ENCODE peak calls at places on chromosomes 5 and 9, in nine cellular contexts. N is brain microvascular endothelial cell, Q is OCI-LY7, T is body of pancreas, U is cardiac muscle cell, K is left lung, P is AG04450, I is GM23248, B is thoracic aorta. H is an unnamed sample.

GRCh38 chr5:150615141-150615699 is 25.2 kb upstream of the SYNPO start:
- DNase-seq in N (peak; percentile 59), Q (no peak), T (peak; percentile 70), U (no peak), K (no peak), P (no peak), I (peak; percentile 83), B (no peak), H (no peak)

GRCh38 chr5:96200611-96201010 is 232.4 kb downstream of the PCSK1 start:
- DNase-seq in N (no peak), Q (no peak), T (no peak), U (no peak), K (no peak), P (no peak), I (no peak), B (no peak), H (no peak)

GRCh38 chr9:106953166-106953565 is 90.2 kb downstream of the ZNF462 start:
- DNase-seq in N (peak; percentile 40), Q (no peak), T (no peak), U (no peak), K (no peak), P (peak; percentile 43), I (peak; percentile 55), B (no peak), H (no peak)

GRCh38 chr5:1325870-1326546 is 18.9 kb downstream of the CLPTM1L start:
- DNase-seq in N (no peak), Q (no peak), T (peak; percentile 8), U (no peak), K (peak; percentile 30), P (no peak), I (peak; percentile 49), B (no peak), H (no peak)

GRCh38 chr5:67879619-67880357 is 335.8 kb upstream of the PIK3R1 start:
- DNase-seq in N (peak; percentile 53), Q (no peak), T (no peak), U (no peak), K (no peak), P (no peak), I (peak; percentile 44), B (no peak), H (no peak)

GRCh38 chr5:152723482-152723881 is 318.4 kb upstream of the NMUR2 start:
- DNase-seq in N (no peak), Q (no peak), T (no peak), U (no peak), K (no peak), P (no peak), I (no peak), B (no peak), H (no peak)

GRCh38 chr9:89427621-89428221 is 70.2 kb downstream of the SEMA4D start:
- DNase-seq in N (no peak), Q (no peak), T (no peak), U (no peak), K (no peak), P (no peak), I (peak; percentile 47), B (no peak), H (peak; percentile 37)

GRCh38 chr5:13957032-13957645 is 12.7 kb upstream of the DNAH5 start:
- DNase-seq in N (peak; percentile 77), Q (peak; percentile 41), T (no peak), U (peak; percentile 76), K (no peak), P (peak; percentile 32), I (peak; percentile 80), B (no peak), H (no peak)

GRCh38 chr5:149641600-149641999 is 60.3 kb downstream of the ARHGEF37 start:
- DNase-seq in N (no peak), Q (no peak), T (no peak), U (no peak), K (no peak), P (no peak), I (no peak), B (no peak), H (no peak)

GRCh38 chr5:6827815-6828214 is 114.6 kb downstream of the TENT4A start:
- DNase-seq in N (no peak), Q (no peak), T (no peak), U (peak; percentile 18), K (no peak), P (no peak), I (no peak), B (no peak), H (peak; percentile 26)

GRCh38 chr9:96567203-96567700 is 52.4 kb downstream of the CDC14B start:
- DNase-seq in N (no peak), Q (peak; percentile 9), T (no peak), U (no peak), K (no peak), P (no peak), I (peak; percentile 70), B (no peak), H (no peak)

GRCh38 chr9:36798350-36799065 is 225.8 kb downstream of the MELK start:
- DNase-seq in N (no peak), Q (no peak), T (no peak), U (peak; percentile 22), K (no peak), P (no peak), I (no peak), B (no peak), H (no peak)

GRCh38 chr9:19146441-19146840 is 19.1 kb upstream of the PLIN2 start:
- DNase-seq in N (no peak), Q (no peak), T (no peak), U (no peak), K (no peak), P (no peak), I (no peak), B (no peak), H (no peak)

GRCh38 chr9:116267021-116267420 is 113.4 kb downstream of the PAPPA start:
- DNase-seq in N (no peak), Q (no peak), T (no peak), U (no peak), K (no peak), P (peak; percentile 43), I (peak; percentile 76), B (no peak), H (no peak)

GRCh38 chr5:64587370-64587769 is 81.6 kb downstream of the RGS7BP start:
- DNase-seq in N (no peak), Q (no peak), T (no peak), U (no peak), K (no peak), P (no peak), I (no peak), B (no peak), H (no peak)

GRCh38 chr5:108529381-108529780 is 147.5 kb upstream of the FBXL17 start:
- DNase-seq in N (peak; percentile 69), Q (no peak), T (no peak), U (no peak), K (no peak), P (peak; percentile 18), I (peak; percentile 83), B (no peak), H (no peak)

GRCh38 chr5:133467325-133467700 is 145.0 kb downstream of the FSTL4 start:
- DNase-seq in N (no peak), Q (no peak), T (no peak), U (no peak), K (no peak), P (no peak), I (no peak), B (no peak), H (no peak)

GRCh38 chr5:145922059-145922458 is 14.3 kb upstream of the SH3RF2 start:
- DNase-seq in N (no peak), Q (no peak), T (no peak), U (no peak), K (no peak), P (no peak), I (no peak), B (no peak), H (no peak)

GRCh38 chr9:76137941-76138340 is 247.5 kb downstream of the PCSK5 start:
- DNase-seq in N (no peak), Q (no peak), T (no peak), U (no peak), K (no peak), P (no peak), I (no peak), B (no peak), H (no peak)

GRCh38 chr5:59716029-59716428 is 177.5 kb downstream of the PDE4D start:
- DNase-seq in N (no peak), Q (no peak), T (no peak), U (no peak), K (no peak), P (no peak), I (no peak), B (no peak), H (no peak)

GRCh38 chr5:84274585-84275468 is 109.9 kb downstream of the EDIL3 start:
- DNase-seq in N (peak; percentile 40), Q (peak; percentile 17), T (peak; percentile 40), U (peak; percentile 48), K (no peak), P (no peak), I (peak; percentile 53), B (no peak), H (no peak)

GRCh38 chr5:173802670-173803165 is 85.4 kb upstream of the CPEB4 start:
- DNase-seq in N (no peak), Q (no peak), T (peak; percentile 22), U (no peak), K (peak; percentile 79), P (no peak), I (peak; percentile 60), B (peak; percentile 18), H (no peak)

DNA sequence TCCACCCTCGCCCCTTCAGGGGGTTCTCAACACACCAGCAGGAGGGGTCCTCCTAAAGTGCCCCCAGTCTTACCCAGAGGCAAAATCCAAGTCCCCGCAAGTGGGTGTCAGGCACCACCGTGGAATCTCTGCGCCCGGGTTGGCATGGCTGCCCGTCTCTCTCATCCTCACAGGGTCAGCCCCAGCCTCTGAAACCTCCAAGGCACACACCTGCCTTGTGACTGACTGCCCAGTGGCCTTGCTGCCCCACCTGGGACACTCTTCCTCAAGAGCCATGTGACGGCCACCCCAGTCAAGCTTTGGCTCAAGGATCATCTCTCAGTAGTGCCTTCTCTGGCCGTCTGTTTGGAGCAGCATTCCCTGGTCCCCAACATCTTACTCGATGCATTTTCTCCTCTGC is 4.9 kb downstream of the FBP2 start:
- DNase-seq in N (no peak), Q (no peak), T (no peak), U (no peak), K (no peak), P (no peak), I (no peak), B (no peak), H (no peak)
- H3K27ac ChIP-seq in N (no peak overlapping the region), Q (no peak overlapping the region), T (no peak overlapping the region), U (no peak overlapping the region), K (no peak overlapping the region), P (no peak overlapping the region), I (no peak overlapping the region), B (no peak overlapping the region), H (no peak overlapping the region)

GRCh38 chr9:136666364-136667216 is 3.9 kb downstream of the EGFL7 start:
- DNase-seq in N (no peak), Q (no peak), T (no peak), U (peak; percentile 59), K (no peak), P (no peak), I (peak; percentile 48), B (no peak), H (no peak)
- H3K4me3 ChIP-seq in N (no peak overlapping the region), Q (no peak overlapping the region), T (no peak overlapping the region), U (peak overlapping the region; percentile 33), K (peak overlapping the region; percentile 41), P (peak overlapping the region; percentile 35), I (peak overlapping the region; percentile 43), B (peak overlapping the region; percentile 62), H (no peak overlapping the region)

GRCh38 chr9:134410078-134410834 is 84.0 kb downstream of the RXRA start:
- DNase-seq in N (no peak), Q (no peak), T (no peak), U (no peak), K (peak; percentile 92), P (no peak), I (no peak), B (no peak), H (no peak)
- H3K27ac ChIP-seq in N (no peak overlapping the region), Q (no peak overlapping the region), T (no peak overlapping the region), U (no peak overlapping the region), K (peak overlapping the region; percentile 63), P (no peak overlapping the region), I (no peak overlapping the region), B (no peak overlapping the region), H (no peak overlapping the region)

GRCh38 chr5:139794067-139794846 is 1.4 kb upstream of the PSD2 start:
- DNase-seq in N (no peak), Q (no peak), T (no peak), U (no peak), K (no peak), P (no peak), I (no peak), B (no peak), H (no peak)
- H3K4me3 ChIP-seq in N (no peak overlapping the region), Q (no peak overlapping the region), T (no peak overlapping the region), U (no peak overlapping the region), K (no peak overlapping the region), P (no peak overlapping the region), I (no peak overlapping the region), B (no peak overlapping the region), H (no peak overlapping the region)

H was measured in naive thymus-derived CD4-positive, alpha-beta T cell.